ENCODE peak calls at places on chromosomes 6 and 20, in seven cellular contexts. U, Y, C, S, I, P and V are unnamed samples.

GRCh38 chr20:19830351-19830750 is 72.3 kb downstream of the RIN2 start:
- DNase-seq in S (no peak), Y (no peak), P (no peak), C (no peak), I (no peak), U (no peak), V (no peak)

GRCh38 chr6:118565317-118565960 is 17.3 kb downstream of the PLN start:
- DNase-seq in U (no peak), I (no peak), C (peak; percentile 53), P (no peak), S (peak; percentile 13), Y (no peak), V (no peak)

GRCh38 chr6:101069191-101069795 is 188.2 kb upstream of the ASCC3 start:
- DNase-seq in C (peak; percentile 9), I (no peak), U (no peak), Y (no peak), S (no peak), P (no peak), V (no peak)

GRCh38 chr6:166754218-166755030 is 127.4 kb upstream of the RPS6KA2 start:
- DNase-seq in S (no peak), Y (no peak), P (no peak), I (no peak), C (no peak), U (no peak), V (no peak)

GRCh38 chr6:28530777-28531176 is 5.1 kb downstream of the GPX5 start:
- DNase-seq in C (no peak), U (no peak), S (no peak), I (no peak), Y (no peak), P (no peak), V (no peak)

GRCh38 chr6:75759207-75759606 is 10.2 kb downstream of the MYO6 start:
- DNase-seq in S (no peak), U (no peak), P (no peak), I (no peak), Y (no peak), C (no peak), V (no peak)

GRCh38 chr20:18543932-18544331 is 23.3 kb upstream of the SMIM26 start:
- DNase-seq in P (no peak), Y (no peak), U (no peak), C (no peak), I (no peak), S (no peak), V (no peak)

GRCh38 chr6:89145461-89145961 is 344 bp upstream of the PM20D2 start:
- DNase-seq in P (no peak), U (peak; percentile 1), I (peak; percentile 28), S (peak; percentile 23), Y (no peak), C (peak; percentile 42), V (no peak)

GRCh38 chr6:137416376-137417109 is 77.7 kb downstream of the OLIG3 start:
- DNase-seq in P (no peak), U (no peak), C (peak; percentile 70), Y (no peak), I (no peak), S (no peak), V (no peak)

GRCh38 chr20:59458645-59459044 is 145.7 kb upstream of the PHACTR3 start:
- DNase-seq in C (no peak), I (no peak), Y (no peak), P (no peak), U (no peak), S (no peak), V (no peak)

DNA sequence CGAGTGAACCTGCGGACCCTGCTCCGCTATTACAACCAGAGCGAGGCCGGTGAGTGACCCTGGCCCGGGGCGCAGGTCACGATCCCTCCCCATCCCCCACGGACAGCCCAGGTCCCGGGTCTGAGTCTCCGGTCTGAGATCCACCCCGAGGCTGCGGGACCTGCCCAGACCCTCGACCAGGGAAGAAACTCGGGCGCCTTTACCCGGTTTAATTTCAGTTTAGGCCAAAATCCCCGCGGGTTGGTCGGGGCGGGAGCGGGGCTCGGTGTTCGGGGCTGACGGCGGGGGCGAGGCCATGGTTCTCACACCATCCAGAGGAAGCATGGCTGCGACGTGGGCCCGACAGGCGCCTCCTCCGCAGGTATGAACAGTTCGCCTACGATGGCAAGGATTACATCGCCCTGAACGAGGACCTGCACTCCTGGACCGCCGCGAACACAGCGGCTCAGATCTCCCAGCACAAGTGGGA is 46.9 kb upstream of the TRIM26 start:
- DNase-seq in S (peak; percentile 27), U (peak; percentile 10), Y (no peak), P (peak; percentile 78), C (peak; percentile 7), I (peak; percentile 5), V (no peak)
- TF ChIP-seq CTCF in S (no peak), U (no peak), Y (no peak), P (peak; percentile 4), C (no peak), I (no peak), V (no peak)

GRCh38 chr6:159168536-159169192 is 536 bp upstream of the FNDC1 start:
- DNase-seq in Y (no peak), P (no peak), I (no peak), C (no peak), S (no peak), U (no peak), V (no peak)
- TF ChIP-seq CTCF in Y (peak; percentile 60), P (peak; percentile 8), I (no peak), C (peak; percentile 32), S (no peak), U (no peak), V (no peak)

GRCh38 chr20:62576815-62577214 is 65.5 kb upstream of the SLCO4A1 start:
- DNase-seq in P (no peak), C (peak; percentile 29), I (no peak), Y (no peak), S (no peak), U (no peak), V (peak; percentile 52)
- TF ChIP-seq CTCF in P (no peak), C (no peak), I (no peak), Y (no peak), S (no peak), U (no peak), V (no peak)

GRCh38 chr20:36496707-36497669 is 44.3 kb upstream of the MYL9 start:
- DNase-seq in I (no peak), S (no peak), U (no peak), C (no peak), Y (no peak), P (no peak), V (no peak)

GRCh38 chr20:36493801-36494114 is 47.6 kb upstream of the MYL9 start:
- DNase-seq in U (no peak), I (peak; percentile 46), S (no peak), P (no peak), Y (no peak), C (peak; percentile 62), V (no peak)

GRCh38 chr20:36490191-36490590 is 51.1 kb upstream of the MYL9 start:
- DNase-seq in Y (no peak), S (no peak), P (no peak), U (no peak), C (no peak), I (no peak), V (no peak)

GRCh38 chr20:36491901-36492617 is 49.3 kb upstream of the MYL9 start:
- DNase-seq in C (peak; percentile 75), Y (no peak), U (peak; percentile 53), I (peak; percentile 37), P (no peak), S (peak; percentile 54), V (no peak)

DNA sequence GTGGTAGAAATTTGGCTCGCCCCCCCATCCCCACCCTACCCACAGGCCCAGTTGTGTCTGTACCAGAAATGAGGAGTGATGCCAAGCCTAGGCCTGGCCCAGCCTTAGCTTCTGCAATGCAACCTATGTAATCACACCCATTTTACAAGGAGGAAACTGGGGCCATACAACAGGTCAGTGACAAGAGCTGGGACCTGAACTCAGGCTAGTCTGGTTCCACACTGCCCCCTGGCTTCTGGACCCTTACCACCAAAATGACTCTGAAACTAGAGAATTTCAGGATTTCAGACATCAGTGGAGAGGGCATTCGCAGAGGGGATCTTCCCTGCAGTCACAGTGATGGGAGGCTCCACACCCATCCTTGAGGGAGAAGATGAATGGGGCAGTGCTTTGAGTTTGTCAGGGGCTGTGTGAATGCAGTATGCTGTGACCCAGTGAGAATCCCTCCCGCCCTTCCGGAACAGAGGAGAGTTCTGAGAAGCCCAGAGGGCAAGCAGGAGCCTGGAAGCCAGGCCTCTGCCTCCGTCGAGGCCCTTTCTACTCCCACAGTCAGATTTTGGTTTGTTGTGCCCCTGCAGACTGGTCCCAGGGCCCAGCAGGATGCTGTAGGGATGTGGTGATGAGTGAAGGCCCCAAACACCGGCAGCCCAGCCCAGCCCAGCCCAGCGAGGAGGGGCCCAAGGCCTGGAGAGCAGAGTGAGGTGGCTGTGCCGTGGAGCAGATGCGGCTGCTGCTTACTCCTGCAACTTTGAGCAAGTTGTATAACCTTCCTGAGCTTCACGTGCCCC is 48.1 kb upstream of the MYL9 start:
- DNase-seq in C (no peak), P (no peak), Y (no peak), I (no peak), U (peak; percentile 11), S (no peak), V (no peak)
- TF ChIP-seq CTCF in C (peak; percentile 38), P (no peak), Y (peak; percentile 53), I (peak; percentile 56), U (no peak), S (no peak), V (no peak)